ENCODE peak calls at places on chromosomes 4 and X, in nine cellular contexts. C is osteocyte, U is glutamatergic neuron, K is AG10803, I is left lung, P is neural progenitor cell, N is A549, D is astrocyte, A is lung. Z is an unnamed sample.

GRCh38 chr4:7985891-7986441 is 46.3 kb upstream of the AFAP1 start:
- DNase-seq in C (no peak), U (no peak), K (peak), I (no peak), P (no peak), N (no peak), D (no peak), A (no peak), Z (no peak)

GRCh38 chr4:44722001-44722400 is 4.4 kb downstream of the GNPDA2 start:
- DNase-seq in C (no peak), U (no peak), K (no peak), I (no peak), P (no peak), N (no peak), D (no peak), A (no peak), Z (no peak)

GRCh38 chr4:39719804-39720580 is 22.1 kb downstream of the UBE2K start:
- DNase-seq in C (no peak), U (no peak), K (no peak), I (no peak), P (no peak), N (no peak), D (peak), A (no peak), Z (no peak)

GRCh38 chrX:38923451-38923969 is 122.3 kb downstream of the MID1IP1 start:
- DNase-seq in C (no peak), U (no peak), K (no peak), I (no peak), P (no peak), N (no peak), D (no peak), A (peak), Z (no peak)

GRCh38 chr4:183905081-183905592 is at the start of gene STOX2:
- DNase-seq in C (no peak), U (peak), K (peak), I (peak), P (peak), N (peak), D (peak), A (peak), Z (no peak)

GRCh38 chr4:5511791-5512190 is 196.6 kb downstream of the EVC2 start:
- DNase-seq in C (no peak), U (no peak), K (peak), I (no peak), P (no peak), N (no peak), D (peak), A (no peak), Z (no peak)

GRCh38 chr4:185835336-185835735 is 23.3 kb upstream of the SORBS2 start:
- DNase-seq in C (no peak), U (no peak), K (no peak), I (no peak), P (no peak), N (no peak), D (no peak), A (no peak), Z (no peak)

GRCh38 chr4:87354168-87355102 is 31.8 kb upstream of the HSD17B13 start:
- DNase-seq in C (no peak), U (no peak), K (peak), I (no peak), P (no peak), N (no peak), D (no peak), A (no peak), Z (no peak)

GRCh38 chrX:118655561-118656246 is 71.7 kb upstream of the IL13RA1 start:
- DNase-seq in C (no peak), U (no peak), K (peak), I (no peak), P (no peak), N (peak), D (peak), A (no peak), Z (no peak)

GRCh38 chr4:23754688-23755087 is 135.2 kb downstream of the PPARGC1A start:
- DNase-seq in C (no peak), U (no peak), K (no peak), I (no peak), P (no peak), N (no peak), D (no peak), A (no peak), Z (no peak)

GRCh38 chr4:19151684-19152083 is 1100.0 kb upstream of the SLIT2 start:
- DNase-seq in C (no peak), U (no peak), K (no peak), I (no peak), P (no peak), N (no peak), D (no peak), A (no peak), Z (no peak)

GRCh38 chr4:101954351-101954750 is 163.8 kb downstream of the BANK1 start:
- DNase-seq in C (no peak), U (no peak), K (peak), I (no peak), P (peak), N (peak), D (peak), A (no peak), Z (no peak)

GRCh38 chrX:9362529-9362928 is 102.3 kb upstream of the TBL1X start:
- DNase-seq in C (no peak), U (no peak), K (no peak), I (no peak), P (no peak), N (no peak), D (no peak), A (no peak), Z (no peak)

GRCh38 chr4:36241771-36242170 is 2.5 kb downstream of the ARAP2 start:
- DNase-seq in C (no peak), U (no peak), K (no peak), I (no peak), P (no peak), N (no peak), D (no peak), A (no peak), Z (no peak)

GRCh38 chr4:144787365-144788263 is 141.7 kb downstream of the HHIP start:
- DNase-seq in C (no peak), U (no peak), K (peak), I (no peak), P (peak), N (peak), D (peak), A (no peak), Z (no peak)

GRCh38 chr4:102759835-102760644 is 728 bp downstream of the MANBA start:
- DNase-seq in C (no peak), U (no peak), K (peak), I (no peak), P (peak), N (peak), D (peak), A (peak), Z (peak)

GRCh38 chr4:152094851-152095700 is 334.3 kb upstream of the GATB start:
- DNase-seq in C (no peak), U (no peak), K (peak), I (no peak), P (no peak), N (no peak), D (peak), A (no peak), Z (no peak)

GRCh38 chrX:126824596-126824995 is 5.1 kb downstream of the PRR32 start:
- DNase-seq in C (no peak), U (no peak), K (no peak), I (no peak), P (no peak), N (no peak), D (no peak), A (no peak), Z (no peak)

GRCh38 chr4:148447672-148448071 is 5.5 kb upstream of the NR3C2 start:
- DNase-seq in C (no peak), U (no peak), K (no peak), I (no peak), P (peak), N (no peak), D (no peak), A (no peak), Z (no peak)

GRCh38 chrX:119541188-119541587 is 24.0 kb downstream of the STEEP1 start:
- DNase-seq in C (no peak), U (no peak), K (peak), I (no peak), P (no peak), N (peak), D (peak), A (no peak), Z (no peak)

GRCh38 chr4:55154290-55154880 is 29.0 kb upstream of the KDR start:
- DNase-seq in C (no peak), U (no peak), K (no peak), I (no peak), P (no peak), N (no peak), D (no peak), A (no peak), Z (no peak)

GRCh38 chr4:89491731-89492235 is 184.2 kb upstream of the GPRIN3 start:
- DNase-seq in C (no peak), U (no peak), K (no peak), I (no peak), P (no peak), N (no peak), D (peak), A (no peak), Z (no peak)

GRCh38 chr4:76896731-76897521 is 1.0 kb downstream of the SOWAHB start:
- DNase-seq in C (no peak), U (peak), K (peak), I (peak), P (peak), N (peak), D (peak), A (no peak), Z (no peak)

GRCh38 chrX:124348152-124348551 is 1.8 kb downstream of the SH2D1A start:
- DNase-seq in C (no peak), U (no peak), K (no peak), I (no peak), P (no peak), N (no peak), D (no peak), A (no peak), Z (no peak)

GRCh38 chr4:156751486-156751885 is 220.1 kb downstream of the PDGFC start:
- DNase-seq in C (no peak), U (no peak), K (peak), I (no peak), P (no peak), N (no peak), D (peak), A (no peak), Z (no peak)

GRCh38 chr4:8912506-8912905 is 40.9 kb upstream of the HMX1 start:
- DNase-seq in C (peak), U (no peak), K (no peak), I (no peak), P (no peak), N (no peak), D (no peak), A (no peak), Z (no peak)

GRCh38 chr4:38308728-38309315 is 348.6 kb downstream of the PTTG2 start:
- DNase-seq in C (no peak), U (no peak), K (peak), I (no peak), P (no peak), N (no peak), D (peak), A (no peak), Z (no peak)

GRCh38 chr4:17613761-17614415 is 553 bp upstream of the MED28 start:
- DNase-seq in C (no peak), U (peak), K (peak), I (no peak), P (peak), N (no peak), D (peak), A (peak), Z (no peak)

GRCh38 chr4:142687547-142688275 is 158.4 kb downstream of the INPP4B start:
- DNase-seq in C (no peak), U (no peak), K (no peak), I (no peak), P (no peak), N (no peak), D (no peak), A (no peak), Z (no peak)
- TF ChIP-seq CTCF in C (no peak), U (no peak), K (no peak), I (no peak), P (no peak), N (no peak), D (no peak), A (no peak), Z (no peak)

GRCh38 chrX:47817421-47817820 is 19.3 kb upstream of the ZNF81 start:
- DNase-seq in C (no peak), U (no peak), K (no peak), I (no peak), P (no peak), N (no peak), D (no peak), A (no peak), Z (no peak)

GRCh38 chrX:47817897-47818296 is 18.8 kb upstream of the ZNF81 start:
- DNase-seq in C (no peak), U (no peak), K (no peak), I (no peak), P (no peak), N (no peak), D (no peak), A (no peak), Z (no peak)

GRCh38 chrX:47815901-47816845 is 20.5 kb upstream of the ZNF81 start:
- DNase-seq in C (no peak), U (no peak), K (peak), I (no peak), P (no peak), N (peak), D (no peak), A (no peak), Z (no peak)

GRCh38 chrX:47809065-47809788 is 27.5 kb upstream of the ZNF81 start:
- DNase-seq in C (no peak), U (no peak), K (no peak), I (no peak), P (no peak), N (no peak), D (no peak), A (no peak), Z (no peak)

DNA sequence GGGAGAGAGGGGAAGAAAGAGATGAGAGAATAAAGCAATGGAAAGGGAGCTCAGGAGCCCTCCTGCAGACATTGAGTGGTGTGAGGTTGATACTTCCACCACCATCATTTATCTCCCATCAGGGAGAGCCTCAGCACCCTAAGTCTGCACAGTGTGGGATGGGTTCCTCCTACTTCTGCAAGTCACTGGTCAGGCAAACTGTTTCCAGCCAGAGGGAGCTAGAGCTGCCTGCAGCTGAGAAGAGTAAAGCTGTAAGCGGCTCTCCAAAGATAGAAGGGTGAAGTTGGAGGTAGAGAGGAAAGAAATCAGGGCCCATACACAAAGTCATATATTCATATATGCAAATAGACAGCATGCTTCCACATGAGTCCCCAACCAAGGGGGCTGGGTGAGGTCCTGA is 21.8 kb upstream of the ZNF81 start:
- DNase-seq in C (no peak), U (no peak), K (peak), I (no peak), P (peak), N (no peak), D (no peak), A (no peak), Z (no peak)
- TF ChIP-seq CTCF in C (no peak), U (no peak), K (peak), I (no peak), P (no peak), N (no peak), D (no peak), A (no peak), Z (no peak)

GRCh38 chr4:140654516-140654855 is 85.7 kb upstream of the UCP1 start:
- DNase-seq in C (no peak), U (no peak), K (no peak), I (no peak), P (no peak), N (no peak), D (peak), A (no peak), Z (no peak)
- TF ChIP-seq CTCF in C (no peak), U (no peak), K (no peak), I (no peak), P (no peak), N (no peak), D (no peak), A (no peak), Z (no peak)

DNA sequence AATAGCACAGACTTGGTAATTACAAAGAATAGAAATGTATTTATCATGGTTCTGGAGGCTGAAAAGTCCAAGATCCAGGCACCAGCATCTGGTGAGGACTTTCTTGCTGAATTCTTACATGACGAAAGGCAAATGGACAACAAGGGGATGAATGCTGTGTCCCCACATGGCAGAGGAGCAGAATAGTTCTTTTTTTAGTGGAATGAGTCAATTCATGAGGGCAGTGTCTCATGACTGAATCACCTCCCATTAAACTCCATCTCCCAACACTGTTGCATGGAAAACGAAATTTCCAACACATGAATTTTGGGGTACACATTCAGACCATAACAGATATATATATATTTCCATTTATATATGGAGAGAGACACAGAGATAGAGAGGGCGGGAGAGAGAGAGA is 628.3 kb downstream of the TRIML1 start:
- DNase-seq in C (no peak), U (no peak), K (no peak), I (no peak), P (no peak), N (no peak), D (no peak), A (no peak), Z (no peak)
- TF ChIP-seq CTCF in C (no peak), U (no peak), K (no peak), I (no peak), P (no peak), N (no peak), D (no peak), A (no peak), Z (no peak)

DNA sequence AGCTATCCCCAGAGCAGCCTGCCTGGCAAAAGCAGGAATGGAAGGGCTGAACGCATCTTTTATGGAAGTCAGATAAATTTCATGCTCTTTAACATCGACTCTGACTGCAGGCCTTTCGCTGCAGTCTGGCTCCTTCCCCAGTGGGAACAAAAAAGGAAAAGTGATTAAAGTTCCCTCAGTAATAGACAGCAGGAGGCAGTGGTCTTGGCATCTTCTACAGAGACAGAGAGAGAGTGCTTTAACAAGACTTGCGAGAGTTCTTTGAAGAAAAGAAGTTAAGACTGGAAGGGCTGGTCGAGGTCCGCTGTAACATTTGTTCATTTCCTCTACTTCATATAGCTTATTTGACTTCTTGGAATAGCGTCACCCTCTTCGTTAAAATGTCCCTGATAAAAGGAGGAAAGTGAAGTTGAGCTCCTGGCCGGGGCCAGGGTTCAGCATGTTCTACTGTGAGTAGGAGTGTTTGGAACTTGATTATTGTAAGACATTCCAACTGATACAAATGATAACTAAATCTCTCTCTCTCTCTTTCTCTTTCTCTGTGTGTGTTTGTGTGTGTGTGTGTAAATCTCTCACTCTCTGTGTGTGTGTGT is 179.8 kb downstream of the SLIT2 start:
- DNase-seq in C (no peak), U (no peak), K (no peak), I (no peak), P (peak), N (no peak), D (peak), A (no peak), Z (no peak)
- TF ChIP-seq CTCF in C (no peak), U (no peak), K (no peak), I (no peak), P (peak), N (no peak), D (no peak), A (no peak), Z (no peak)

Z was measured in natural killer cell.